ENCODE peak calls at places on chromosomes 11 and 22, in six cellular contexts. J, D, M, K, T and S are unnamed samples.

GRCh38 chr11:105609341-105609781 is 512 bp upstream of the GRIA4 start:
- DNase-seq in K (no peak), M (peak), T (peak), D (peak), J (peak), S (peak)

GRCh38 chr11:85663781-85664560 is 958 bp downstream of the CREBZF start:
- DNase-seq in K (peak), D (peak), J (peak), M (peak), T (peak), S (peak)

GRCh38 chr11:77842451-77843121 is 21.6 kb downstream of the AAMDC start:
- DNase-seq in D (no peak), K (no peak), T (no peak), M (peak), J (peak), S (no peak)

GRCh38 chr11:100970273-100971164 is 159.1 kb downstream of the PGR start:
- DNase-seq in J (peak), M (peak), T (no peak), K (no peak), D (no peak), S (no peak)

GRCh38 chr11:121119444-121119843 is 18.4 kb downstream of the TECTA start:
- DNase-seq in D (no peak), M (peak), T (no peak), J (no peak), K (no peak), S (no peak)

GRCh38 chr11:46367244-46367915 is 14.1 kb upstream of the MDK start:
- DNase-seq in T (peak), D (peak), J (peak), K (peak), M (peak), S (peak)

GRCh38 chr11:4464216-4465159 is 15.4 kb downstream of the OR52K2 start:
- DNase-seq in K (no peak), M (no peak), T (peak), D (no peak), J (no peak), S (no peak)

GRCh38 chr11:67120881-67121710 is 2.0 kb downstream of the KDM2A start:
- DNase-seq in K (no peak), M (peak), J (peak), T (peak), D (peak), S (no peak)

GRCh38 chr22:39785232-39785631 is 108.3 kb downstream of the ENTHD1 start:
- DNase-seq in K (no peak), M (no peak), T (no peak), J (no peak), D (no peak), S (no peak)

GRCh38 chr11:83464181-83464580 is 178.0 kb upstream of the CCDC90B start:
- DNase-seq in D (no peak), T (no peak), M (no peak), K (no peak), J (no peak), S (no peak)

GRCh38 chr22:39490135-39490798 is 11.8 kb upstream of the MIEF1 start:
- DNase-seq in T (peak), J (peak), K (peak), D (peak), M (peak), S (peak)

GRCh38 chr11:65301491-65302329 is 13.0 kb upstream of the CDC42EP2 start:
- DNase-seq in T (peak), M (peak), D (no peak), J (peak), K (peak), S (no peak)

GRCh38 chr11:34427171-34427805 is 11.4 kb upstream of the CAT start:
- DNase-seq in J (peak), D (no peak), T (peak), K (no peak), M (peak), S (no peak)

GRCh38 chr11:5043385-5043784 is 2.9 kb upstream of the OR52J3 start:
- DNase-seq in M (peak), K (no peak), T (no peak), D (no peak), J (peak), S (no peak)

GRCh38 chr11:113885897-113886296 is 10.5 kb upstream of the USP28 start:
- DNase-seq in D (no peak), M (no peak), T (no peak), K (no peak), J (no peak), S (no peak)

GRCh38 chr11:71304045-71304444 is 51.7 kb upstream of the SHANK2 start:
- DNase-seq in K (no peak), J (no peak), D (no peak), M (no peak), T (no peak), S (no peak)

GRCh38 chr11:71301858-71302533 is 49.6 kb upstream of the SHANK2 start:
- DNase-seq in M (peak), K (no peak), T (no peak), J (peak), D (no peak), S (no peak)

GRCh38 chr11:71304491-71304890 is 52.1 kb upstream of the SHANK2 start:
- DNase-seq in D (no peak), J (no peak), M (no peak), K (no peak), T (no peak), S (no peak)

GRCh38 chr11:71302534-71302909 is 50.1 kb upstream of the SHANK2 start:
- DNase-seq in M (peak), T (no peak), D (no peak), J (no peak), K (no peak), S (no peak)

GRCh38 chr11:71302911-71303310 is 50.5 kb upstream of the SHANK2 start:
- DNase-seq in J (no peak), D (no peak), M (no peak), K (no peak), T (no peak), S (no peak)
- TF ChIP-seq CTCF in J (no peak), D (no peak), M (no peak), K (no peak), T (no peak), S (no peak)

GRCh38 chr22:22031183-22031560 is 48.6 kb upstream of the TOP3B start:
- DNase-seq in J (no peak), D (peak), K (no peak), T (no peak), M (no peak), S (no peak)

GRCh38 chr22:22032099-22032905 is 49.7 kb upstream of the TOP3B start:
- DNase-seq in D (no peak), T (no peak), J (no peak), M (no peak), K (no peak), S (no peak)

GRCh38 chr22:22032906-22033802 is 50.6 kb upstream of the TOP3B start:
- DNase-seq in K (no peak), D (no peak), J (no peak), T (no peak), M (no peak), S (no peak)

GRCh38 chr22:22031571-22031970 is 49.0 kb upstream of the TOP3B start:
- DNase-seq in T (no peak), J (no peak), M (no peak), D (no peak), K (no peak), S (no peak)

DNA sequence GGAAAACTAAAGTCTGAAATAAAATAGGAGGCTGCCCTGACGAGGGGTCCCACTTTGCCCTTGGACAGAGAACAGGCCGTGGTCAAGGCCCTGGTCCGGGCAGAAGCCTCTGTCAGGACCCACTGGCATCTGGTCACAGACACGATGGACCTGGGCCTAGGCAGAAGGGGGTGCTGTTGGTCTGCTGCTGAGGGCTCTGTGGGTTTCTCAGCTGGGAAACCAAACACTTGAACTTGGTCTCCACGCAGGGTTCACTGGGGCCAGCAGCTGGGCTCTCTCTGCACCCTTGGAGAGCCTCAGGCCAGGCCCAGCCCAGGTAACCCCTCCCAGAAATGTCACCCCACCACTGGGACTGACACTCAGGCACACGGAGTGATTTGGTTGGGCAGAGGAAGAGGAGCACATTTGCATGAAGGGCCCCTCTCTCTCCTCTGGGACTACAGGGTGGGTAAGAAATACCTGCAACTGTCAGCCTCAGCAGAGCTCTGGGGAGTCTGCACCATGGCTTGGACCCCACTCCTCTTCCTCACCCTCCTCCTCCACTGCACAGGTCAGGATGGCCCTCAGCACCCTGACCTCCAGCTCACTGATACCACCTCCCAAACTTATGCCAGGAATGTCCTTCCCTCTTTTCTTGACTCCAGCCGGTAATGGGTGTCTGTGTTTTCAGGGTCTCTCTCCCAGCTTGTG is 48.1 kb upstream of the TOP3B start:
- DNase-seq in D (peak), J (peak), T (peak), K (no peak), M (peak), S (peak)
- TF ChIP-seq CTCF in D (peak), J (peak), T (peak), K (no peak), M (peak), S (peak)

GRCh38 chr22:37225481-37225880 is 13.2 kb upstream of the SSTR3 start:
- DNase-seq in J (no peak), T (no peak), K (no peak), M (no peak), D (no peak), S (no peak)
- TF ChIP-seq CTCF in J (peak), T (peak), K (no peak), M (no peak), D (peak), S (no peak)

GRCh38 chr11:69640995-69641581 is at the start of gene CCND1:
- DNase-seq in T (peak), K (peak), J (peak), D (peak), M (peak), S (peak)

GRCh38 chr11:69640260-69640994 is 529 bp upstream of the CCND1 start:
- DNase-seq in J (peak), D (no peak), K (no peak), T (no peak), M (peak), S (no peak)

GRCh38 chr11:69637956-69638871 is 2.7 kb upstream of the CCND1 start:
- DNase-seq in J (peak), D (no peak), M (peak), K (peak), T (peak), S (peak)

GRCh38 chr11:69638941-69639681 is 1.8 kb upstream of the CCND1 start:
- DNase-seq in J (peak), K (peak), T (peak), D (peak), M (peak), S (peak)

DNA sequence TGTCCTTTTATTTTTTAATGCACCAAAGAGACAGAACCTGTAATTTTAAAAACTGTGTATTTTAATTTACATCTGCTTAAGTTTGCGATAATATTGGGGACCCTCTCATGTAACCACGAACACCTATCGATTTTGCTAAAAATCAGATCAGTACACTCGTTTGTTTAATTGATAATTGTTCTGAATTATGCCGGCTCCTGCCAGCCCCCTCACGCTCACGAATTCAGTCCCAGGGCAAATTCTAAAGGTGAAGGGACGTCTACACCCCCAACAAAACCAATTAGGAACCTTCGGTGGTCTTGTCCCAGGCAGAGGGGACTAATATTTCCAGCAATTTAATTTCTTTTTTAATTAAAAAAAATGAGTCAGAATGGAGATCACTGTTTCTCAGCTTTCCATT is 1.1 kb upstream of the CCND1 start:
- DNase-seq in J (no peak), T (no peak), K (no peak), D (no peak), M (no peak), S (no peak)
- TF ChIP-seq CTCF in J (no peak), T (no peak), K (no peak), D (no peak), M (no peak), S (no peak)

GRCh38 chr11:9205596-9205995 is 59.6 kb downstream of the DENND5A start:
- DNase-seq in M (no peak), K (no peak), D (no peak), T (no peak), J (no peak), S (no peak)

GRCh38 chr11:9206496-9206895 is 58.7 kb downstream of the DENND5A start:
- DNase-seq in K (no peak), D (no peak), M (peak), T (no peak), J (peak), S (no peak)

GRCh38 chr11:9201372-9202162 is 63.6 kb downstream of the DENND5A start:
- DNase-seq in J (no peak), D (no peak), K (no peak), T (no peak), M (no peak), S (no peak)

GRCh38 chr11:9200471-9200870 is 64.7 kb downstream of the DENND5A start:
- DNase-seq in J (no peak), K (no peak), D (no peak), M (no peak), T (no peak), S (no peak)

GRCh38 chr11:9203715-9204311 is 61.3 kb downstream of the DENND5A start:
- DNase-seq in J (no peak), K (no peak), M (no peak), D (peak), T (no peak), S (no peak)
- TF ChIP-seq CTCF in J (peak), K (no peak), M (peak), D (peak), T (no peak), S (no peak)

GRCh38 chr11:12236744-12237101 is 126.3 kb downstream of the MICAL2 start:
- DNase-seq in J (no peak), T (no peak), M (no peak), D (no peak), K (no peak), S (no peak)
- TF ChIP-seq CTCF in J (no peak), T (no peak), M (no peak), D (no peak), K (no peak), S (peak)

GRCh38 chr22:46391486-46392136 is 56.1 kb downstream of the TRMU start:
- DNase-seq in D (no peak), M (no peak), J (no peak), T (no peak), K (no peak), S (no peak)
- TF ChIP-seq CTCF in D (no peak), M (no peak), J (no peak), T (no peak), K (no peak), S (no peak)

DNA sequence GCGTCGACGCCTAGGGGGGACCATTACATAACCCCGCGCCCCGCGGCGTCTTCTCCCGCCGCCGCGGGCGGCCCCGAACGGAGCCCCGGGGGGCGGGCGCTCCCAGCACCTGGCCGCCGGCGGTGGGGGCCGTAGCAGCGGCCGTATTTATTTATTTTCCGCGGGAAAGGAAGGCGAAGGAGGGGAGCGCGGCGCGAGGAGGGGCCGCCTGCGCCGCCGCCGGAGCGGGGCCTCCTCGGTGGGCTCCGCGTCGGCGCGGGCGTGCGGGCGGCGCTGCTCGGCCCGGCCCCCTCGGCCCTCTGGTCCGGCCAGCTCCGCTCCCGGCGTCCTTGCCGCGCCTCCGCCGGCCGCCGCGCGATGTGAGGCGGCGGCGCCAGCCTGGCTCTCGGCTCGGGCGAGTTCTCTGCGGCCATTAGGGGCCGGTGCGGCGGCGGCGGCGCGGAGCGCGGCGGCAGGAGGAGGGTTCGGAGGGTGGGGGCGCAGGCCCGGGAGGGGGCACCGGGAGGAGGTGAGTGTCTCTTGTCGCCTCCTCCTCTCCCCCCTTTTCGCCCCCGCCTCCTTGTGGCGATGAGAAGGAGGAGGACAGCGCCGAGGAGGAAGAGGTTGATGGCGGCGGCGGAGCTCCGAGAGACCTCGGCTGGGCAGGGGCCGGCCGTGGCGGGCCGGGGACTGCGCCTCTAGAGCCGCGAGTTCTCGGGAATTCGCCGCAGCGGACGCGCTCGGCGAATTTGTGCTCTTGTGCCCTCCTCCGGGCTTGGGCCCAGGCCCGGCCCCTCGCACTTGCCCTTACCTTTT is at the start of gene EP300:
- DNase-seq in J (peak), K (peak), M (peak), T (peak), D (peak), S (peak)
- TF ChIP-seq CTCF in J (peak), K (peak), M (peak), T (no peak), D (peak), S (peak)

GRCh38 chr11:839875-840617 is 2.3 kb downstream of the POLR2L start:
- DNase-seq in J (no peak), T (no peak), K (no peak), D (no peak), M (no peak), S (no peak)
- TF ChIP-seq CTCF in J (peak), T (no peak), K (no peak), D (peak), M (peak), S (no peak)